ENCODE peak calls at places on chromosomes 1 and 21, in four cellular contexts. N is thoracic aorta; Y is endothelial cell; M is stimulated activated CD4-positive, alpha-beta T cell treated with anti-CD3 and anti-CD28 coated beads, Interleukin-2, amount 100 ng/mL, for 24 hours. B is an unnamed sample.

GRCh38 chr1:41696381-41696780 is 211.9 kb upstream of the EDN2 start:
- DNase-seq in Y (no peak), N (no peak), M (no peak), B (no peak)

GRCh38 chr1:44220001-44220751 is 6.9 kb downstream of the DMAP1 start:
- DNase-seq in M (no peak), N (no peak), Y (no peak), B (no peak)

GRCh38 chr1:58596631-58597052 is 19.6 kb upstream of the TACSTD2 start:
- DNase-seq in M (no peak), N (no peak), Y (no peak), B (no peak)

GRCh38 chr1:18557621-18558465 is 72.8 kb upstream of the PAX7 start:
- DNase-seq in M (no peak), N (no peak), Y (peak), B (peak)

GRCh38 chr1:154403300-154403943 is 1.7 kb upstream of the IL6R start:
- DNase-seq in Y (no peak), M (no peak), N (no peak), B (no peak)

GRCh38 chr1:169741666-169742394 is 8.0 kb upstream of the SELE start:
- DNase-seq in Y (no peak), M (no peak), N (no peak), B (peak)

GRCh38 chr21:14285147-14285546 is 69.2 kb downstream of the RBM11 start:
- DNase-seq in N (no peak), M (no peak), Y (no peak), B (no peak)

GRCh38 chr1:219772265-219773036 is 155.9 kb downstream of the SLC30A10 start:
- DNase-seq in N (no peak), Y (no peak), M (no peak), B (no peak)

GRCh38 chr1:57327331-57327730 is 96.5 kb downstream of the DAB1 start:
- DNase-seq in Y (no peak), N (no peak), M (no peak), B (no peak)

GRCh38 chr1:42979888-42980800 is 21.5 kb upstream of the SLC2A1 start:
- DNase-seq in N (no peak), M (no peak), Y (no peak), B (no peak)

GRCh38 chr1:89553195-89553584 is 28.6 kb downstream of the LRRC8B start:
- DNase-seq in N (no peak), Y (no peak), M (no peak), B (no peak)

GRCh38 chr1:112937495-112937894 is 18.5 kb downstream of the SLC16A1 start:
- DNase-seq in Y (no peak), N (no peak), M (no peak), B (no peak)

GRCh38 chr1:26788836-26789611 is 1.3 kb downstream of the PIGV start:
- DNase-seq in M (peak), Y (peak), N (peak), B (peak)

GRCh38 chr1:109392037-109392787 is 5.5 kb downstream of the SORT1 start:
- DNase-seq in Y (no peak), M (no peak), N (no peak), B (no peak)

GRCh38 chr1:25617626-25618432 is 1.2 kb downstream of the MAN1C1 start:
- DNase-seq in N (no peak), M (no peak), Y (peak), B (no peak)

GRCh38 chr1:17658837-17659236 is 96.3 kb upstream of the ACTL8 start:
- DNase-seq in N (no peak), M (no peak), Y (no peak), B (no peak)

GRCh38 chr21:43315244-43316137 is 111.4 kb downstream of the SIK1 start:
- DNase-seq in M (no peak), Y (no peak), N (no peak), B (no peak)

GRCh38 chr1:19633106-19633505 is 11.0 kb upstream of the NBL1 start:
- DNase-seq in Y (no peak), N (no peak), M (no peak), B (no peak)

GRCh38 chr1:212267017-212267416 is 18.2 kb upstream of the PPP2R5A start:
- DNase-seq in M (no peak), Y (no peak), N (no peak), B (no peak)

GRCh38 chr1:43270421-43271095 is 775 bp downstream of the TMEM125 start:
- DNase-seq in M (peak), N (no peak), Y (no peak), B (no peak)

GRCh38 chr1:93056214-93056613 is 22.9 kb upstream of the MTF2 start:
- DNase-seq in M (no peak), N (no peak), Y (peak), B (peak)

GRCh38 chr1:27959792-27960603 is at the start of gene XKR8:
- DNase-seq in N (no peak), Y (peak), M (peak), B (peak)

GRCh38 chr1:56466541-56466940 is 112.8 kb downstream of the PLPP3 start:
- DNase-seq in N (no peak), Y (no peak), M (no peak), B (no peak)

GRCh38 chr1:90973897-90974798 is 47.7 kb downstream of the ZNF644 start:
- DNase-seq in Y (no peak), M (no peak), N (no peak), B (peak)

GRCh38 chr1:115679141-115679611 is 37.4 kb downstream of the VANGL1 start:
- DNase-seq in N (no peak), Y (no peak), M (no peak), B (peak)

GRCh38 chr1:157399984-157400382 is 152.3 kb downstream of the FCRL5 start:
- DNase-seq in N (no peak), Y (no peak), M (no peak), B (no peak)

GRCh38 chr1:55669308-55669707 is 454.1 kb upstream of the USP24 start:
- DNase-seq in Y (no peak), M (no peak), N (peak), B (no peak)

GRCh38 chr1:202247837-202248795 is 54.5 kb downstream of the LGR6 start:
- DNase-seq in M (no peak), Y (no peak), N (no peak), B (no peak)

GRCh38 chr1:209248649-209249279 is 334.8 kb upstream of the CAMK1G start:
- DNase-seq in M (peak), Y (peak), N (no peak), B (peak)

GRCh38 chr1:9942399-9942938 is 722 bp downstream of the LZIC start:
- DNase-seq in Y (peak), N (no peak), M (peak), B (peak)

GRCh38 chr1:30883389-30884172 is 25.0 kb downstream of the SDC3 start:
- DNase-seq in N (no peak), Y (no peak), M (no peak), B (no peak)

GRCh38 chr1:169115891-169116585 is 9.5 kb downstream of the ATP1B1 start:
- DNase-seq in N (no peak), Y (no peak), M (no peak), B (peak)

B was measured in kidney glomerular epithelial cell.